ENCODE peak calls at places on chromosomes 7 and 10, in seven cellular contexts. J is left lung, G is psoas muscle, X is ovary, R is OCI-LY7, V is adrenal gland, M is PC-3. E is an unnamed sample.

GRCh38 chr7:150449206-150449956 is 1.0 kb upstream of the GIMAP8 start:
- DNase-seq in J (no peak), G (no peak), X (no peak), R (no peak), V (no peak), M (no peak), E (no peak)

GRCh38 chr10:113322843-113323242 is 230.0 kb upstream of the HABP2 start:
- DNase-seq in J (peak; percentile 68), G (no peak), X (no peak), R (no peak), V (peak; percentile 50), M (no peak), E (peak; percentile 58)

GRCh38 chr10:44458671-44459403 is 73.9 kb upstream of the CXCL12 start:
- DNase-seq in J (no peak), G (no peak), X (peak; percentile 41), R (no peak), V (peak; percentile 72), M (no peak), E (no peak)

GRCh38 chr10:104085801-104086400 is at the start of gene COL17A1:
- DNase-seq in J (no peak), G (no peak), X (no peak), R (no peak), V (no peak), M (peak; percentile 18), E (no peak)

GRCh38 chr7:95501261-95501816 is 15.6 kb downstream of the ASB4 start:
- DNase-seq in J (no peak), G (no peak), X (no peak), R (no peak), V (no peak), M (peak; percentile 77), E (no peak)

GRCh38 chr10:116774728-116775151 is 32.4 kb upstream of the HSPA12A start:
- DNase-seq in J (no peak), G (no peak), X (no peak), R (no peak), V (no peak), M (peak; percentile 86), E (no peak)

GRCh38 chr7:28759373-28760013 is 198.6 kb downstream of the TRIL start:
- DNase-seq in J (no peak), G (no peak), X (no peak), R (no peak), V (no peak), M (no peak), E (no peak)

GRCh38 chr7:94298943-94299342 is 95.8 kb upstream of the COL1A2 start:
- DNase-seq in J (no peak), G (no peak), X (no peak), R (no peak), V (no peak), M (no peak), E (no peak)

GRCh38 chr10:33038672-33039071 is 80.6 kb upstream of the ITGB1 start:
- DNase-seq in J (no peak), G (no peak), X (no peak), R (no peak), V (no peak), M (no peak), E (no peak)

GRCh38 chr10:19302117-19302516 is 253.5 kb downstream of the MALRD1 start:
- DNase-seq in J (no peak), G (no peak), X (no peak), R (no peak), V (no peak), M (peak; percentile 91), E (no peak)

GRCh38 chr7:28020302-28020940 is 160.2 kb downstream of the JAZF1 start:
- DNase-seq in J (peak; percentile 43), G (peak; percentile 55), X (peak; percentile 51), R (peak; percentile 67), V (peak; percentile 76), M (peak; percentile 82), E (no peak)

GRCh38 chr7:148699024-148699771 is 495 bp downstream of the CUL1 start:
- DNase-seq in J (peak; percentile 55), G (peak; percentile 76), X (peak; percentile 73), R (peak; percentile 79), V (peak; percentile 67), M (peak; percentile 45), E (peak; percentile 82)

GRCh38 chr7:101128040-101128834 is 1.3 kb downstream of the SERPINE1 start:
- DNase-seq in J (no peak), G (no peak), X (peak; percentile 49), R (no peak), V (no peak), M (peak; percentile 25), E (no peak)

GRCh38 chr7:101127460-101128039 is 646 bp downstream of the SERPINE1 start:
- DNase-seq in J (no peak), G (no peak), X (no peak), R (no peak), V (no peak), M (no peak), E (no peak)

GRCh38 chr7:101124376-101125056 is 2.4 kb upstream of the SERPINE1 start:
- DNase-seq in J (no peak), G (no peak), X (no peak), R (no peak), V (no peak), M (peak; percentile 64), E (no peak)

GRCh38 chr7:101126651-101127459 is at the start of gene SERPINE1:
- DNase-seq in J (peak; percentile 89), G (peak; percentile 91), X (peak; percentile 95), R (peak; percentile 76), V (peak; percentile 92), M (peak; percentile 62), E (peak; percentile 83)

GRCh38 chr7:101125989-101126650 is 784 bp upstream of the SERPINE1 start:
- DNase-seq in J (peak; percentile 75), G (peak; percentile 82), X (peak; percentile 93), R (peak; percentile 16), V (peak; percentile 81), M (no peak), E (peak; percentile 60)
- H3K4me3 ChIP-seq in J (no peak overlapping the region), G (peak overlapping the region; percentile 52), X (no peak overlapping the region), R (peak overlapping the region; percentile 7), V (no peak overlapping the region), M (no peak overlapping the region), E (peak overlapping the region; percentile 44)

GRCh38 chr7:141974831-141975230 is 1.3 kb upstream of the TAS2R38 start:
- DNase-seq in J (no peak), G (no peak), X (no peak), R (peak; percentile 59), V (no peak), M (peak; percentile 52), E (no peak)
- TF ChIP-seq CTCF in J (no peak), G (no peak), X (no peak), R (peak; percentile 81), V (no peak), M (peak; percentile 52), E (no peak)

GRCh38 chr10:93072713-93073538 is 767 bp upstream of the CYP26A1 start:
- DNase-seq in J (no peak), G (no peak), X (no peak), R (no peak), V (no peak), M (no peak), E (no peak)
- H3K4me1 ChIP-seq in J (peaks cover 46% of the 10 kb centered on the region), G (peaks cover 21% of the 10 kb centered on the region), X (peaks cover 14% of the 10 kb centered on the region), R (no peaks in the 10 kb centered on the region), V (peaks cover 17% of the 10 kb centered on the region), M (peaks cover 11% of the 10 kb centered on the region), E (peaks cover 46% of the 10 kb centered on the region)

GRCh38 chr10:62243647-62243997 is 25.0 kb downstream of the RTKN2 start:
- DNase-seq in J (no peak), G (no peak), X (no peak), R (peak; percentile 18), V (no peak), M (no peak), E (no peak)
- H3K4me3 ChIP-seq in J (no peak overlapping the region), G (peak overlapping the region; percentile 43), X (no peak overlapping the region), R (peak overlapping the region; percentile 39), V (peak overlapping the region; percentile 8), M (peak overlapping the region; percentile 38), E (peak overlapping the region; percentile 15)

DNA sequence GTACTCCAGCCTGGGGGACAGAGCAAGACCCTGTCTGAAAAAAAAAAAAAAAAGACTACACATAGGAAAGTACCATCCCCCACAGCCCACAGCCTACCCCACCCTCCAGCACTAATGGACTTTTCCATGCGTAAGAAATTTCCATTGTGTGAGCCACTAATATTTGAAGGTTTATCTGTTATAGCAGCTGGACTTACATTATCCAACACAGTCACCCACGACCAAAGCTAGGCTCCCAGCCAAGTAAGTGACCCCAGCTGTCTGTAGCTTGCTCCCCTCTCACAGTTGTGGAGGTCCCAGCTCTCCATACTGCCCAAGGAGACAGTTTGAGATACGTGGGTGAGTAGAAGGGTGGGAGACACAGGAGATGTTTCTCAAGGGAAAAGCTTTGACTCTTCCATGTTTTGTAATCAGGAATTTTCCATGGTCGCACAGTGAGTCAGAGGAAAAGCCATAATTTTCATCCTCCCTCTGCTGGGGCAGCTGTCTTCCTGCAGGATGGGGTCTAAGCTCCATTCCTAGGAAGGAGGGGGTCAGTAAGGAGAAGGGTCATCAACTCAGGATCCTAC is 57.4 kb downstream of the CAV1 start:
- DNase-seq in J (no peak), G (no peak), X (no peak), R (no peak), V (no peak), M (no peak), E (no peak)
- TF ChIP-seq CTCF in J (no peak), G (no peak), X (no peak), R (no peak), V (no peak), M (no peak), E (no peak)

DNA sequence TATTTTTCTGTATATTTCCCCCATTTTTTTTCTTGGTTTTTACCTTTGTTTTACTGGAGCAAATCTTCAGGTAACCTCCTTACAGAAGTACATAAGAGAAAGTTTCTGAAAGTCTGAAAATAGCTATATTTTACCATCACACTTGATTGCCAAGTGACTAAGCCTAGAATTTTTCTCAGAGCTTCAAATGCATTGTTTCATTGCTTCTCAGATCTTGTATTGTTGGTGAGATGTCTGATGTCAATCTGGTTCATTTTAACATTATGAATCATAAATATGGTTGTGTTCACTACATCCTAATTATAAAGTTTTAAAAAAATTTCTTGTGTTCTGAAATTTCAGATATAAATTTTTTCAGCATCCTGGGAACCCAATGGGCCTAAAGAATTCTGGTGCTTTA is 228.2 kb downstream of the AHR start:
- DNase-seq in J (no peak), G (no peak), X (no peak), R (no peak), V (no peak), M (no peak), E (no peak)
- H3K4me1 ChIP-seq in J (peaks cover 16% of the 10 kb centered on the region), G (no peaks in the 10 kb centered on the region), X (peaks cover 3% of the 10 kb centered on the region), R (no peaks in the 10 kb centered on the region), V (peaks cover 3% of the 10 kb centered on the region), M (peaks cover 27% of the 10 kb centered on the region), E (peaks cover 11% of the 10 kb centered on the region)

GRCh38 chr10:122494173-122494820 is 32.9 kb downstream of the HTRA1 start:
- DNase-seq in J (no peak), G (no peak), X (no peak), R (no peak), V (no peak), M (peak; percentile 37), E (peak; percentile 29)
- H3K4me3 ChIP-seq in J (no peak overlapping the region), G (no peak overlapping the region), X (no peak overlapping the region), R (no peak overlapping the region), V (no peak overlapping the region), M (peak overlapping the region; percentile 17), E (no peak overlapping the region)

GRCh38 chr7:100126239-100126930 is 382 bp upstream of the MBLAC1 start:
- DNase-seq in J (no peak), G (no peak), X (no peak), R (no peak), V (no peak), M (no peak), E (no peak)
- TF ChIP-seq CTCF in J (no peak), G (no peak), X (no peak), R (no peak), V (no peak), M (no peak), E (no peak)